ENCODE peak calls at places on chromosomes 13 and 19, in eight cellular contexts. One of them, this sample, is unnamed.

GRCh38 chr13:60162096-60162495 is 1.6 kb downstream of the DIAPH3 start:
- DNase-seq in NCI-H1436: no peak
- DNase-seq in HEK293T: no peak
- DNase-seq in suprapubic skin: no peak
- DNase-seq in sigmoid colon: no peak
- DNase-seq in RWPE1: no peak
- DNase-seq in fibroblast of mammary gland: peak; percentile 5
- DNase-seq in nephron progenitor cell: no peak
- DNase-seq in this sample: no peak

GRCh38 chr19:17719730-17720486 is 628 bp downstream of the MAP1S start:
- DNase-seq in suprapubic skin: no peak
- DNase-seq in sigmoid colon: no peak
- DNase-seq in fibroblast of mammary gland: no peak
- DNase-seq in nephron progenitor cell: no peak
- DNase-seq in HEK293T: no peak
- DNase-seq in NCI-H1436: peak; percentile 77
- DNase-seq in RWPE1: peak; percentile 76
- DNase-seq in this sample: no peak

GRCh38 chr13:113821847-113822246 is 42.0 kb downstream of the GAS6 start:
- DNase-seq in NCI-H1436: no peak
- DNase-seq in HEK293T: no peak
- DNase-seq in nephron progenitor cell: no peak
- DNase-seq in suprapubic skin: no peak
- DNase-seq in sigmoid colon: no peak
- DNase-seq in RWPE1: no peak
- DNase-seq in fibroblast of mammary gland: no peak
- DNase-seq in this sample: no peak

GRCh38 chr13:63446329-63446728 is 2030.7 kb upstream of the PCDH20 start:
- DNase-seq in HEK293T: no peak
- DNase-seq in nephron progenitor cell: peak; percentile 6
- DNase-seq in sigmoid colon: no peak
- DNase-seq in fibroblast of mammary gland: peak; percentile 7
- DNase-seq in suprapubic skin: no peak
- DNase-seq in RWPE1: no peak
- DNase-seq in NCI-H1436: no peak
- DNase-seq in this sample: no peak

GRCh38 chr19:27741236-27741635 is 1471.7 kb downstream of the UQCRFS1 start:
- DNase-seq in suprapubic skin: peak; percentile 9
- DNase-seq in sigmoid colon: peak; percentile 48
- DNase-seq in nephron progenitor cell: no peak
- DNase-seq in HEK293T: no peak
- DNase-seq in fibroblast of mammary gland: no peak
- DNase-seq in RWPE1: no peak
- DNase-seq in NCI-H1436: no peak
- DNase-seq in this sample: no peak

GRCh38 chr19:7665076-7665475 is 3.8 kb upstream of the RETN start:
- DNase-seq in NCI-H1436: no peak
- DNase-seq in HEK293T: no peak
- DNase-seq in fibroblast of mammary gland: peak; percentile 59
- DNase-seq in suprapubic skin: no peak
- DNase-seq in RWPE1: no peak
- DNase-seq in sigmoid colon: no peak
- DNase-seq in nephron progenitor cell: no peak
- DNase-seq in this sample: no peak

GRCh38 chr13:27607125-27607524 is 13.2 kb downstream of the LNX2 start:
- DNase-seq in NCI-H1436: no peak
- DNase-seq in RWPE1: peak; percentile 29
- DNase-seq in suprapubic skin: no peak
- DNase-seq in nephron progenitor cell: no peak
- DNase-seq in fibroblast of mammary gland: peak; percentile 88
- DNase-seq in HEK293T: no peak
- DNase-seq in sigmoid colon: no peak
- DNase-seq in this sample: peak; percentile 63

GRCh38 chr13:27472941-27473340 is 22.6 kb upstream of the MTIF3 start:
- DNase-seq in sigmoid colon: no peak
- DNase-seq in RWPE1: no peak
- DNase-seq in NCI-H1436: no peak
- DNase-seq in HEK293T: no peak
- DNase-seq in nephron progenitor cell: no peak
- DNase-seq in suprapubic skin: peak; percentile 50
- DNase-seq in fibroblast of mammary gland: no peak
- DNase-seq in this sample: no peak

GRCh38 chr13:87622921-87623320 is 48.2 kb upstream of the SLITRK5 start:
- DNase-seq in HEK293T: no peak
- DNase-seq in RWPE1: no peak
- DNase-seq in fibroblast of mammary gland: no peak
- DNase-seq in sigmoid colon: no peak
- DNase-seq in suprapubic skin: no peak
- DNase-seq in NCI-H1436: no peak
- DNase-seq in nephron progenitor cell: no peak
- DNase-seq in this sample: no peak

GRCh38 chr13:19927117-19927734 is 31.3 kb upstream of the ZMYM2 start:
- DNase-seq in suprapubic skin: no peak
- DNase-seq in HEK293T: no peak
- DNase-seq in sigmoid colon: no peak
- DNase-seq in fibroblast of mammary gland: peak; percentile 57
- DNase-seq in NCI-H1436: no peak
- DNase-seq in nephron progenitor cell: no peak
- DNase-seq in RWPE1: peak; percentile 55
- DNase-seq in this sample: peak; percentile 40

GRCh38 chr13:53545340-53545941 is 516.8 kb downstream of the OLFM4 start:
- DNase-seq in fibroblast of mammary gland: no peak
- DNase-seq in HEK293T: no peak
- DNase-seq in nephron progenitor cell: no peak
- DNase-seq in RWPE1: no peak
- DNase-seq in suprapubic skin: no peak
- DNase-seq in sigmoid colon: no peak
- DNase-seq in NCI-H1436: no peak
- DNase-seq in this sample: no peak

GRCh38 chr19:3644351-3645066 is 17.9 kb upstream of the CACTIN start:
- DNase-seq in RWPE1: no peak
- DNase-seq in NCI-H1436: no peak
- DNase-seq in sigmoid colon: no peak
- DNase-seq in suprapubic skin: no peak
- DNase-seq in HEK293T: no peak
- DNase-seq in fibroblast of mammary gland: peak; percentile 55
- DNase-seq in nephron progenitor cell: no peak
- DNase-seq in this sample: no peak

GRCh38 chr13:41254902-41255301 is 8.5 kb downstream of the MTRF1 start:
- DNase-seq in HEK293T: no peak
- DNase-seq in sigmoid colon: no peak
- DNase-seq in suprapubic skin: no peak
- DNase-seq in nephron progenitor cell: no peak
- DNase-seq in RWPE1: no peak
- DNase-seq in NCI-H1436: no peak
- DNase-seq in fibroblast of mammary gland: no peak
- DNase-seq in this sample: no peak

GRCh38 chr13:67117010-67117550 is 113.1 kb downstream of the PCDH9 start:
- DNase-seq in nephron progenitor cell: no peak
- DNase-seq in HEK293T: no peak
- DNase-seq in NCI-H1436: no peak
- DNase-seq in suprapubic skin: no peak
- DNase-seq in fibroblast of mammary gland: no peak
- DNase-seq in sigmoid colon: no peak
- DNase-seq in RWPE1: no peak
- DNase-seq in this sample: no peak

GRCh38 chr19:23817519-23817918 is 58.8 kb upstream of the ZNF681 start:
- DNase-seq in NCI-H1436: no peak
- DNase-seq in suprapubic skin: no peak
- DNase-seq in sigmoid colon: no peak
- DNase-seq in HEK293T: peak; percentile 6
- DNase-seq in nephron progenitor cell: no peak
- DNase-seq in RWPE1: no peak
- DNase-seq in fibroblast of mammary gland: peak; percentile 17
- DNase-seq in this sample: no peak

GRCh38 chr19:17370026-17370587 is 7.0 kb downstream of the PLVAP start:
- DNase-seq in sigmoid colon: no peak
- DNase-seq in RWPE1: no peak
- DNase-seq in nephron progenitor cell: no peak
- DNase-seq in HEK293T: no peak
- DNase-seq in suprapubic skin: no peak
- DNase-seq in fibroblast of mammary gland: peak; percentile 33
- DNase-seq in NCI-H1436: no peak
- DNase-seq in this sample: no peak

GRCh38 chr19:39355253-39355652 is 13.0 kb downstream of the SAMD4B start:
- DNase-seq in suprapubic skin: no peak
- DNase-seq in NCI-H1436: no peak
- DNase-seq in HEK293T: no peak
- DNase-seq in nephron progenitor cell: no peak
- DNase-seq in RWPE1: no peak
- DNase-seq in fibroblast of mammary gland: no peak
- DNase-seq in sigmoid colon: no peak
- DNase-seq in this sample: no peak

GRCh38 chr19:28444371-28444770 is 768.6 kb downstream of the UQCRFS1 start:
- DNase-seq in HEK293T: no peak
- DNase-seq in suprapubic skin: no peak
- DNase-seq in sigmoid colon: no peak
- DNase-seq in RWPE1: no peak
- DNase-seq in nephron progenitor cell: no peak
- DNase-seq in fibroblast of mammary gland: no peak
- DNase-seq in NCI-H1436: no peak
- DNase-seq in this sample: no peak

GRCh38 chr13:101127741-101128353 is 288.5 kb downstream of the NALCN start:
- DNase-seq in HEK293T: peak; percentile 23
- DNase-seq in fibroblast of mammary gland: peak; percentile 61
- DNase-seq in sigmoid colon: no peak
- DNase-seq in NCI-H1436: peak; percentile 22
- DNase-seq in nephron progenitor cell: peak; percentile 30
- DNase-seq in suprapubic skin: no peak
- DNase-seq in RWPE1: peak; percentile 63
- DNase-seq in this sample: peak; percentile 25

GRCh38 chr19:40613669-40614594 is 12.8 kb downstream of the LTBP4 start:
- DNase-seq in NCI-H1436: peak; percentile 88
- DNase-seq in suprapubic skin: peak; percentile 94
- DNase-seq in nephron progenitor cell: peak; percentile 81
- DNase-seq in fibroblast of mammary gland: peak; percentile 82
- DNase-seq in RWPE1: peak; percentile 84
- DNase-seq in sigmoid colon: peak; percentile 95
- DNase-seq in HEK293T: peak; percentile 69
- DNase-seq in this sample: peak; percentile 92

GRCh38 chr13:29937836-29938235 is 87.4 kb upstream of the UBL3 start:
- DNase-seq in fibroblast of mammary gland: no peak
- DNase-seq in HEK293T: no peak
- DNase-seq in NCI-H1436: no peak
- DNase-seq in RWPE1: no peak
- DNase-seq in sigmoid colon: no peak
- DNase-seq in suprapubic skin: no peak
- DNase-seq in nephron progenitor cell: no peak
- DNase-seq in this sample: no peak

GRCh38 chr19:53553865-53554791 is 16.2 kb downstream of the ZNF331 start:
- DNase-seq in nephron progenitor cell: no peak
- DNase-seq in fibroblast of mammary gland: peak; percentile 92
- DNase-seq in NCI-H1436: peak; percentile 50
- DNase-seq in sigmoid colon: peak; percentile 97
- DNase-seq in HEK293T: no peak
- DNase-seq in RWPE1: peak; percentile 71
- DNase-seq in suprapubic skin: peak; percentile 94
- DNase-seq in this sample: no peak

GRCh38 chr19:2661615-2662014 is 40.9 kb downstream of the GNG7 start:
- DNase-seq in suprapubic skin: no peak
- DNase-seq in nephron progenitor cell: no peak
- DNase-seq in HEK293T: no peak
- DNase-seq in NCI-H1436: no peak
- DNase-seq in sigmoid colon: no peak
- DNase-seq in RWPE1: no peak
- DNase-seq in fibroblast of mammary gland: peak; percentile 39
- DNase-seq in this sample: no peak

GRCh38 chr19:38024991-38025716 is 118.1 kb downstream of the SIPA1L3 start:
- DNase-seq in RWPE1: no peak
- DNase-seq in fibroblast of mammary gland: no peak
- DNase-seq in nephron progenitor cell: no peak
- DNase-seq in NCI-H1436: peak; percentile 26
- DNase-seq in HEK293T: no peak
- DNase-seq in suprapubic skin: no peak
- DNase-seq in sigmoid colon: no peak
- DNase-seq in this sample: no peak

GRCh38 chr13:89969996-89970709 is 1377.3 kb upstream of the MIR17HG start:
- DNase-seq in HEK293T: no peak
- DNase-seq in RWPE1: no peak
- DNase-seq in fibroblast of mammary gland: peak; percentile 0
- DNase-seq in NCI-H1436: no peak
- DNase-seq in sigmoid colon: no peak
- DNase-seq in nephron progenitor cell: no peak
- DNase-seq in suprapubic skin: no peak
- DNase-seq in this sample: no peak

GRCh38 chr13:102394158-102395053 is 7.4 kb downstream of the FGF14 start:
- DNase-seq in NCI-H1436: peak; percentile 95
- DNase-seq in suprapubic skin: peak; percentile 95
- DNase-seq in sigmoid colon: peak; percentile 97
- DNase-seq in HEK293T: peak; percentile 27
- DNase-seq in RWPE1: peak; percentile 81
- DNase-seq in fibroblast of mammary gland: peak; percentile 88
- DNase-seq in nephron progenitor cell: peak; percentile 99
- DNase-seq in this sample: peak; percentile 65

GRCh38 chr13:54185101-54185500 is 1156.5 kb downstream of the OLFM4 start:
- DNase-seq in NCI-H1436: no peak
- DNase-seq in nephron progenitor cell: no peak
- DNase-seq in HEK293T: no peak
- DNase-seq in sigmoid colon: no peak
- DNase-seq in fibroblast of mammary gland: no peak
- DNase-seq in RWPE1: no peak
- DNase-seq in suprapubic skin: no peak
- DNase-seq in this sample: no peak

GRCh38 chr19:3730457-3730958 is 22.3 kb downstream of the TJP3 start:
- DNase-seq in sigmoid colon: no peak
- DNase-seq in HEK293T: no peak
- DNase-seq in RWPE1: no peak
- DNase-seq in fibroblast of mammary gland: no peak
- DNase-seq in nephron progenitor cell: no peak
- DNase-seq in suprapubic skin: no peak
- DNase-seq in NCI-H1436: no peak
- DNase-seq in this sample: no peak

GRCh38 chr13:23609414-23610186 is 39.4 kb downstream of the TNFRSF19 start:
- DNase-seq in RWPE1: no peak
- DNase-seq in suprapubic skin: no peak
- DNase-seq in HEK293T: no peak
- DNase-seq in fibroblast of mammary gland: peak; percentile 70
- DNase-seq in nephron progenitor cell: peak; percentile 41
- DNase-seq in NCI-H1436: no peak
- DNase-seq in sigmoid colon: no peak
- DNase-seq in this sample: no peak